ENCODE peak calls at places on chromosomes 7 and 10, in six cellular contexts. Q is CD4-positive, CD25-positive, alpha-beta regulatory T cell; D is AG04450; A is breast epithelium; U is mucosa of descending colon; H is PC-3. P is an unnamed sample.

GRCh38 chr10:73802276-73802991 is 9.0 kb downstream of the NDST2 start:
- DNase-seq in U (peak; percentile 27), A (no peak), H (peak; percentile 59), Q (no peak), D (no peak), P (no peak)

GRCh38 chr7:92402920-92403759 is 44.1 kb upstream of the GATAD1 start:
- DNase-seq in A (no peak), U (no peak), Q (no peak), D (no peak), H (no peak), P (no peak)

GRCh38 chr10:34814228-34815173 is 595 bp downstream of the PARD3 start:
- DNase-seq in D (no peak), A (no peak), U (peak; percentile 59), Q (no peak), H (peak; percentile 72), P (peak; percentile 49)

GRCh38 chr7:20224005-20224404 is 6.8 kb upstream of the MACC1 start:
- DNase-seq in A (no peak), D (no peak), U (no peak), Q (no peak), H (no peak), P (no peak)

GRCh38 chr7:98641646-98642489 is 24.8 kb downstream of the NPTX2 start:
- DNase-seq in Q (no peak), H (no peak), A (no peak), U (no peak), D (no peak), P (no peak)

GRCh38 chr10:99711129-99711719 is 20.7 kb downstream of the COX15 start:
- DNase-seq in D (peak; percentile 55), H (peak; percentile 66), A (no peak), Q (peak; percentile 71), U (no peak), P (peak; percentile 36)

GRCh38 chr7:128781126-128781525 is 5.5 kb upstream of the OPN1SW start:
- DNase-seq in H (no peak), U (no peak), A (no peak), D (peak; percentile 38), Q (no peak), P (no peak)

GRCh38 chr7:156522801-156523200 is 117.8 kb upstream of the RNF32 start:
- DNase-seq in H (no peak), Q (no peak), D (no peak), U (no peak), A (no peak), P (no peak)

GRCh38 chr7:42292991-42293521 is 56.0 kb upstream of the GLI3 start:
- DNase-seq in D (no peak), Q (no peak), H (peak; percentile 89), A (peak; percentile 67), U (no peak), P (no peak)

GRCh38 chr10:93542358-93542791 is 24.1 kb upstream of the FFAR4 start:
- DNase-seq in Q (no peak), A (no peak), U (peak; percentile 83), D (no peak), H (peak; percentile 32), P (peak; percentile 31)

GRCh38 chr7:94511763-94512162 is 2.2 kb downstream of the CASD1 start:
- DNase-seq in A (no peak), U (no peak), H (peak; percentile 75), Q (no peak), D (no peak), P (no peak)

GRCh38 chr10:49365675-49366415 is 30.0 kb downstream of the DRGX start:
- DNase-seq in U (no peak), Q (no peak), H (no peak), D (no peak), A (no peak), P (no peak)

DNA sequence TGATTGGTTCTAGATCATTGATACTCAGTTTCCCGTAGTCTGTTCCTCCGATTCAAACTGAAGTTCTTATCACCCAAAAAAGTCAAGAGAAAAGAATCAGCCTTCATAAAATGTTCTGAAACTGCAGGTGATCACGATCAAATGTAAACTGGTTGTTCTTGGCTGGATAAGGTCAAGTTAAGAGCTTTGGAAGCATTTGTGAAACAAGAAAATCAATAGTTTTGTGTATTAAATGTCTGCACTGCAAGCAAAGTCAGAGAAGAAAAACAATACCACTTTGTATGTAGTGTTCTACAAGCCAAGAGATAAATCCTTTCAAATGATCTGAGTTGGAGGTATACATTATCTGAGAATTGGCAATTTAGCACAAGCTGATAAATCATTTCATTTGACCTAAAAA is 710.3 kb downstream of the SORCS1 start:
- DNase-seq in A (no peak), D (no peak), H (no peak), U (no peak), Q (no peak), P (no peak)
- H3K9me3 ChIP-seq in A (no peaks in the 10 kb centered on the region), D (no peaks in the 10 kb centered on the region), H (no peaks in the 10 kb centered on the region), U (no peaks in the 10 kb centered on the region), Q (peaks cover 2% of the 10 kb centered on the region), P (no peaks in the 10 kb centered on the region)

DNA sequence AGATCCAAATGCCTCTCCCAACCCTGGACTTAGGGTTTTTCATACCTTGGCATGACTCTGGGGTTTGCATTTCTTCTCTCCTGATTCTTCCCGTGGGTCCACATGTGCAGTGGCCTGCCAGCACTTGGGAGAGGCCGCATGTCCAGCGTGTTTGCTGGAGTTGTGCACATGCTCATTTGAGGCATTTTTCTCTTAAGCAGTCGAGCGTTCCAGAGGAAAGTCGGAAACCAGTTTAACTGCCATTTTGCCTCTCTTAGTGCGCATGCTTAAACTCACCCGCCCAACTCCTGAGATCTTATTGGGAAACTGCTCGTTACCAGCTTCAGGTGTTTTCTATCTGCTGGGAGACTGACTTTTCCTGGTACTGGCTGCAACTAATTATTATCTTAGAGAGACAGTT is 888.4 kb upstream of the PHF14 start:
- DNase-seq in A (no peak), U (no peak), D (no peak), H (no peak), Q (no peak), P (peak; percentile 43)
- H3K9me3 ChIP-seq in A (no peaks in the 10 kb centered on the region), U (peaks cover 7% of the 10 kb centered on the region), D (peaks cover 4% of the 10 kb centered on the region), H (no peaks in the 10 kb centered on the region), Q (no peaks in the 10 kb centered on the region), P (no peaks in the 10 kb centered on the region)

GRCh38 chr7:69282941-69283340 is 315.3 kb upstream of the AUTS2 start:
- DNase-seq in Q (no peak), U (no peak), D (no peak), H (no peak), A (no peak), P (no peak)
- H3K9me3 ChIP-seq in Q (no peaks in the 10 kb centered on the region), U (peaks cover 36% of the 10 kb centered on the region), D (peaks cover 60% of the 10 kb centered on the region), H (no peaks in the 10 kb centered on the region), A (no peaks in the 10 kb centered on the region), P (no peaks in the 10 kb centered on the region)

GRCh38 chr7:36707465-36707864 is 16.8 kb downstream of the AOAH start:
- DNase-seq in Q (no peak), D (no peak), H (no peak), A (no peak), U (no peak), P (no peak)
- H3K9me3 ChIP-seq in Q (peaks cover 3% of the 10 kb centered on the region), D (no peaks in the 10 kb centered on the region), H (no peaks in the 10 kb centered on the region), A (no peaks in the 10 kb centered on the region), U (peaks cover 4% of the 10 kb centered on the region), P (no peaks in the 10 kb centered on the region)

GRCh38 chr7:157964521-157964920 is 623.1 kb downstream of the PTPRN2 start:
- DNase-seq in H (no peak), D (no peak), U (peak; percentile 15), A (no peak), Q (no peak), P (no peak)

GRCh38 chr7:157963526-157963925 is 624.1 kb downstream of the PTPRN2 start:
- DNase-seq in U (peak; percentile 8), D (no peak), Q (no peak), A (no peak), H (no peak), P (no peak)

GRCh38 chr7:157964016-157964415 is 623.6 kb downstream of the PTPRN2 start:
- DNase-seq in Q (no peak), D (no peak), H (no peak), U (peak; percentile 31), A (no peak), P (no peak)

GRCh38 chr7:157961731-157962457 is 625.1 kb downstream of the DNAJB6 start:
- DNase-seq in U (peak; percentile 17), H (no peak), D (no peak), A (no peak), Q (no peak), P (no peak)

GRCh38 chr7:157962458-157963306 is 624.9 kb downstream of the PTPRN2 start:
- DNase-seq in D (no peak), H (no peak), Q (no peak), A (no peak), U (peak; percentile 29), P (no peak)
- H3K9me3 ChIP-seq in D (peaks cover 50% of the 10 kb centered on the region), H (no peaks in the 10 kb centered on the region), Q (no peaks in the 10 kb centered on the region), A (no peaks in the 10 kb centered on the region), U (no peaks in the 10 kb centered on the region), P (no peaks in the 10 kb centered on the region)

GRCh38 chr7:138024765-138025164 is 22.9 kb upstream of the CREB3L2 start:
- DNase-seq in A (no peak), H (no peak), Q (no peak), U (no peak), D (no peak), P (no peak)
- H3K9me3 ChIP-seq in A (no peaks in the 10 kb centered on the region), H (no peaks in the 10 kb centered on the region), Q (no peaks in the 10 kb centered on the region), U (no peaks in the 10 kb centered on the region), D (peaks cover 3% of the 10 kb centered on the region), P (no peaks in the 10 kb centered on the region)

GRCh38 chr10:89337493-89337892 is 9.7 kb downstream of the IFIT3 start:
- DNase-seq in A (no peak), U (no peak), H (no peak), D (no peak), Q (peak; percentile 69), P (no peak)

GRCh38 chr10:89342219-89342966 is 14.6 kb downstream of the IFIT3 start:
- DNase-seq in D (no peak), U (no peak), Q (no peak), A (peak; percentile 32), H (no peak), P (peak; percentile 54)

GRCh38 chr10:89341136-89341535 is 13.3 kb downstream of the IFIT3 start:
- DNase-seq in U (no peak), D (no peak), A (no peak), Q (no peak), H (no peak), P (no peak)

GRCh38 chr10:89339860-89340259 is 12.1 kb downstream of the IFIT3 start:
- DNase-seq in U (no peak), Q (no peak), H (no peak), D (no peak), A (no peak), P (no peak)

GRCh38 chr10:89338717-89339116 is 10.9 kb downstream of the IFIT3 start:
- DNase-seq in Q (no peak), D (no peak), A (no peak), U (no peak), H (no peak), P (no peak)
- H3K9me3 ChIP-seq in Q (no peaks in the 10 kb centered on the region), D (no peaks in the 10 kb centered on the region), A (no peaks in the 10 kb centered on the region), U (no peaks in the 10 kb centered on the region), H (no peaks in the 10 kb centered on the region), P (no peaks in the 10 kb centered on the region)

DNA sequence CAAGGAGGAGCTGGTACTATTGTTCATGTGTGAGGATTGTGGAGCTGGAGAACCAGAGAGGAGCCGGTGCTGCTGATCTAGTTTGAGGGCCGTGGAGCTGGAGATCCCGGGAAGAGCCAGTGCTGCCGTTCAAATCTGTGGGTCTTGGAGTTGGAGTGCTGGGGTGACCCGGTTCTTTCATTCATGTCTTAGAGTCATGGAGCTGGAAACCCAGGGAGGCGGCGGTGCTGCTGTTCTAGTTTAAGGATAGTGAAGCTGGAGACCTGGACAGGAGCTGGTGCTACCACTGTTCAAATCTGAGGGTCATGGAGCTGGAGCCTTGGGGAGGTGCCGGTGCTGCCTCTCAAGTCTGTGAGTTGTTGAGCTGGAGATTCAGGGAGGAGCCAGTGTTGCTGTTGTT is 88.5 kb upstream of the ZNF479 start:
- DNase-seq in U (peak; percentile 23), D (no peak), H (no peak), Q (no peak), A (no peak), P (no peak)
- H3K9me3 ChIP-seq in U (peaks cover 85% of the 10 kb centered on the region), D (peaks cover 64% of the 10 kb centered on the region), H (no peaks in the 10 kb centered on the region), Q (peaks cover 8% of the 10 kb centered on the region), A (peaks cover 24% of the 10 kb centered on the region), P (no peaks in the 10 kb centered on the region)

P was measured in testis.